ENCODE peak calls at places on chromosomes 1 and 21, in five cellular contexts. One of them, this sample, is unnamed.

GRCh38 chr21:33292724-33293123 is 26.6 kb downstream of the IL10RB start:
- DNase-seq in kidney epithelial cell: no peak
- DNase-seq in cardiac muscle cell: no peak
- DNase-seq in upper lobe of right lung: no peak
- DNase-seq in cardiac fibroblast: no peak
- DNase-seq in this sample: no peak

GRCh38 chr1:60281360-60281932 is 207.9 kb upstream of the C1orf87 start:
- DNase-seq in kidney epithelial cell: peak
- DNase-seq in cardiac muscle cell: peak
- DNase-seq in upper lobe of right lung: no peak
- DNase-seq in cardiac fibroblast: peak
- DNase-seq in this sample: peak

GRCh38 chr1:218679391-218679790 is 334.3 kb downstream of the TGFB2 start:
- DNase-seq in kidney epithelial cell: no peak
- DNase-seq in cardiac muscle cell: no peak
- DNase-seq in upper lobe of right lung: no peak
- DNase-seq in cardiac fibroblast: no peak
- DNase-seq in this sample: no peak

GRCh38 chr1:197776348-197777082 is 1.2 kb upstream of the DENND1B start:
- DNase-seq in kidney epithelial cell: no peak
- DNase-seq in cardiac muscle cell: no peak
- DNase-seq in upper lobe of right lung: no peak
- DNase-seq in cardiac fibroblast: peak
- DNase-seq in this sample: peak

GRCh38 chr1:199291022-199291740 is 652.3 kb downstream of the PTPRC start:
- DNase-seq in kidney epithelial cell: no peak
- DNase-seq in cardiac muscle cell: no peak
- DNase-seq in upper lobe of right lung: no peak
- DNase-seq in cardiac fibroblast: no peak
- DNase-seq in this sample: peak

GRCh38 chr1:73162576-73162975 is 880.2 kb upstream of the NEGR1 start:
- DNase-seq in kidney epithelial cell: no peak
- DNase-seq in cardiac muscle cell: no peak
- DNase-seq in upper lobe of right lung: no peak
- DNase-seq in cardiac fibroblast: no peak
- DNase-seq in this sample: no peak

GRCh38 chr1:234624718-234625117 is 14.7 kb upstream of the IRF2BP2 start:
- DNase-seq in kidney epithelial cell: no peak
- DNase-seq in cardiac muscle cell: no peak
- DNase-seq in upper lobe of right lung: no peak
- DNase-seq in cardiac fibroblast: no peak
- DNase-seq in this sample: peak

GRCh38 chr1:48876221-48876785 is 99.6 kb upstream of the BEND5 start:
- DNase-seq in kidney epithelial cell: no peak
- DNase-seq in cardiac muscle cell: no peak
- DNase-seq in upper lobe of right lung: no peak
- DNase-seq in cardiac fibroblast: peak
- DNase-seq in this sample: peak

GRCh38 chr1:32228771-32229170 is 6.6 kb downstream of the EIF3I start:
- DNase-seq in kidney epithelial cell: no peak
- DNase-seq in cardiac muscle cell: no peak
- DNase-seq in upper lobe of right lung: no peak
- DNase-seq in cardiac fibroblast: no peak
- DNase-seq in this sample: no peak

GRCh38 chr1:3904006-3904842 is 4.2 kb upstream of the C1orf174 start:
- DNase-seq in kidney epithelial cell: no peak
- DNase-seq in cardiac muscle cell: no peak
- DNase-seq in upper lobe of right lung: peak
- DNase-seq in cardiac fibroblast: no peak
- DNase-seq in this sample: no peak

GRCh38 chr1:215376544-215377264 is 190.4 kb upstream of the KCTD3 start:
- DNase-seq in kidney epithelial cell: no peak
- DNase-seq in cardiac muscle cell: no peak
- DNase-seq in upper lobe of right lung: no peak
- DNase-seq in cardiac fibroblast: peak
- DNase-seq in this sample: peak

GRCh38 chr1:7526867-7527732 is 244.0 kb upstream of the VAMP3 start:
- DNase-seq in kidney epithelial cell: no peak
- DNase-seq in cardiac muscle cell: no peak
- DNase-seq in upper lobe of right lung: no peak
- DNase-seq in cardiac fibroblast: peak
- DNase-seq in this sample: no peak

GRCh38 chr1:25971044-25971881 is 26.6 kb downstream of the PAFAH2 start:
- DNase-seq in kidney epithelial cell: no peak
- DNase-seq in cardiac muscle cell: no peak
- DNase-seq in upper lobe of right lung: no peak
- DNase-seq in cardiac fibroblast: no peak
- DNase-seq in this sample: no peak

GRCh38 chr1:108816049-108816882 is 40.6 kb downstream of the AKNAD1 start:
- DNase-seq in kidney epithelial cell: peak
- DNase-seq in cardiac muscle cell: no peak
- DNase-seq in upper lobe of right lung: no peak
- DNase-seq in cardiac fibroblast: peak
- DNase-seq in this sample: peak

GRCh38 chr1:232503497-232503896 is 126.4 kb downstream of the SIPA1L2 start:
- DNase-seq in kidney epithelial cell: no peak
- DNase-seq in cardiac muscle cell: no peak
- DNase-seq in upper lobe of right lung: no peak
- DNase-seq in cardiac fibroblast: no peak
- DNase-seq in this sample: no peak

GRCh38 chr1:155209373-155209721 is 852 bp downstream of the MTX1 start:
- DNase-seq in kidney epithelial cell: no peak
- DNase-seq in cardiac muscle cell: no peak
- DNase-seq in upper lobe of right lung: no peak
- DNase-seq in cardiac fibroblast: no peak
- DNase-seq in this sample: no peak

GRCh38 chr1:78676996-78677395 is 27.4 kb downstream of the IFI44 start:
- DNase-seq in kidney epithelial cell: no peak
- DNase-seq in cardiac muscle cell: no peak
- DNase-seq in upper lobe of right lung: no peak
- DNase-seq in cardiac fibroblast: no peak
- DNase-seq in this sample: no peak

GRCh38 chr1:232045571-232045970 is 419.0 kb downstream of the DISC1 start:
- DNase-seq in kidney epithelial cell: no peak
- DNase-seq in cardiac muscle cell: no peak
- DNase-seq in upper lobe of right lung: no peak
- DNase-seq in cardiac fibroblast: no peak
- DNase-seq in this sample: peak

GRCh38 chr1:7669559-7670208 is 101.4 kb upstream of the VAMP3 start:
- DNase-seq in kidney epithelial cell: no peak
- DNase-seq in cardiac muscle cell: peak
- DNase-seq in upper lobe of right lung: peak
- DNase-seq in cardiac fibroblast: peak
- DNase-seq in this sample: peak

GRCh38 chr1:35505911-35506798 is 51.0 kb downstream of the KIAA0319L start:
- DNase-seq in kidney epithelial cell: peak
- DNase-seq in cardiac muscle cell: no peak
- DNase-seq in upper lobe of right lung: no peak
- DNase-seq in cardiac fibroblast: peak
- DNase-seq in this sample: peak

GRCh38 chr1:82152356-82153281 is 351.9 kb downstream of the ADGRL2 start:
- DNase-seq in kidney epithelial cell: no peak
- DNase-seq in cardiac muscle cell: no peak
- DNase-seq in upper lobe of right lung: no peak
- DNase-seq in cardiac fibroblast: no peak
- DNase-seq in this sample: no peak

GRCh38 chr1:2795926-2796325 is 5.6 kb downstream of the TTC34 start:
- DNase-seq in kidney epithelial cell: no peak
- DNase-seq in cardiac muscle cell: no peak
- DNase-seq in upper lobe of right lung: no peak
- DNase-seq in cardiac fibroblast: no peak
- DNase-seq in this sample: no peak

GRCh38 chr1:193680247-193680923 is 494.0 kb upstream of the B3GALT2 start:
- DNase-seq in kidney epithelial cell: no peak
- DNase-seq in cardiac muscle cell: peak
- DNase-seq in upper lobe of right lung: no peak
- DNase-seq in cardiac fibroblast: no peak
- DNase-seq in this sample: no peak

DNA sequence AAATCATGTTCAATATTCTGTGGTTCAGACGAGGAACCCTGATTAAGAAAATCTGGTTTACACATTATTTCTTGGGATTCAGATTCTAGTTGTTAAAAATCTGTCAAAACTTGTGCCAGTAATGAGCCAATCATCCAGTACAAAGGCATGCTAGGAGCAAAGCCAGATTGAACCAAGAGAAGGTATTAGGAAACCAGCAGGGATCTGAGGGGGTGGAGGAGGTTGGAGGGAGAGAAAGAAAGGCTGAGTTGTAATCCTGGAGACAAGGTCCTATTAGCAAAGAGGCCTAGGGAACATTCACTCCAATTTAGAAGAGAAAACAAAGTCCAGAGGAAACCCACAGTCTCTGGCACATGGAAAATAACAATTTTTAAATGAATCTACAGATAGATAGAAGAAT is 352.9 kb downstream of the LTN1 start:
- DNase-seq in kidney epithelial cell: no peak
- DNase-seq in cardiac muscle cell: no peak
- DNase-seq in upper lobe of right lung: no peak
- DNase-seq in cardiac fibroblast: peak
- DNase-seq in this sample: peak
- H3K4me3 ChIP-seq in kidney epithelial cell: no peak
- H3K4me3 ChIP-seq in cardiac muscle cell: no peak
- H3K4me3 ChIP-seq in upper lobe of right lung: no peak
- H3K4me3 ChIP-seq in cardiac fibroblast: no peak
- H3K4me3 ChIP-seq in this sample: no peak

DNA sequence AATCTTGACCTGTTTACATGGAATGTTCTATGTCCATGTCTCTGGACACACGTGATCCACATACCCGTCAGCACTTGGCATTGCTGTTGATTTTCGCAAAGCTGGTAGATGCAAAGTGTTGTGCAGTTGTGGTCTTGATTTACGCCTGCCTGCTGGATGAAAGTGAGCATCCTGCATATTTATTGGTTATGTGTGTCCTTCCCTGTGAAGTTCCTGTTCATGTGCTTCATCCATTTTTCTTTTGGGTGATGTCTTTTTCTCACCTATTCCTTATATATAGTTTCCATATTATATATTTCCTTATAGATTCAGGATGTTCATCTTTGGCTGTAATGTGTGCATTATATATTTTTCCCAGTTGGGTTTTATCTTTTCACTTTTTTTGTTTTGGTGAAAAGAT is 6.5 kb downstream of the AGPAT3 start:
- DNase-seq in kidney epithelial cell: no peak
- DNase-seq in cardiac muscle cell: no peak
- DNase-seq in upper lobe of right lung: no peak
- DNase-seq in cardiac fibroblast: no peak
- DNase-seq in this sample: no peak
- TF ChIP-seq CTCF in kidney epithelial cell: no peak
- TF ChIP-seq CTCF in cardiac muscle cell: no peak
- TF ChIP-seq CTCF in upper lobe of right lung: no peak
- TF ChIP-seq CTCF in cardiac fibroblast: no peak
- TF ChIP-seq CTCF in this sample: no peak

GRCh38 chr1:1628656-1629429 is 3.1 kb upstream of the MMP23B start:
- DNase-seq in kidney epithelial cell: no peak
- DNase-seq in cardiac muscle cell: no peak
- DNase-seq in upper lobe of right lung: no peak
- DNase-seq in cardiac fibroblast: no peak
- DNase-seq in this sample: no peak

GRCh38 chr1:1629430-1630190 is 2.4 kb upstream of the MMP23B start:
- DNase-seq in kidney epithelial cell: no peak
- DNase-seq in cardiac muscle cell: no peak
- DNase-seq in upper lobe of right lung: peak
- DNase-seq in cardiac fibroblast: no peak
- DNase-seq in this sample: no peak

GRCh38 chr1:1630191-1630964 is 1.6 kb upstream of the MMP23B start:
- DNase-seq in kidney epithelial cell: no peak
- DNase-seq in cardiac muscle cell: peak
- DNase-seq in upper lobe of right lung: peak
- DNase-seq in cardiac fibroblast: peak
- DNase-seq in this sample: peak

GRCh38 chr1:1631793-1632420 is at the start of gene MMP23B:
- DNase-seq in kidney epithelial cell: no peak
- DNase-seq in cardiac muscle cell: peak
- DNase-seq in upper lobe of right lung: peak
- DNase-seq in cardiac fibroblast: no peak
- DNase-seq in this sample: no peak

DNA sequence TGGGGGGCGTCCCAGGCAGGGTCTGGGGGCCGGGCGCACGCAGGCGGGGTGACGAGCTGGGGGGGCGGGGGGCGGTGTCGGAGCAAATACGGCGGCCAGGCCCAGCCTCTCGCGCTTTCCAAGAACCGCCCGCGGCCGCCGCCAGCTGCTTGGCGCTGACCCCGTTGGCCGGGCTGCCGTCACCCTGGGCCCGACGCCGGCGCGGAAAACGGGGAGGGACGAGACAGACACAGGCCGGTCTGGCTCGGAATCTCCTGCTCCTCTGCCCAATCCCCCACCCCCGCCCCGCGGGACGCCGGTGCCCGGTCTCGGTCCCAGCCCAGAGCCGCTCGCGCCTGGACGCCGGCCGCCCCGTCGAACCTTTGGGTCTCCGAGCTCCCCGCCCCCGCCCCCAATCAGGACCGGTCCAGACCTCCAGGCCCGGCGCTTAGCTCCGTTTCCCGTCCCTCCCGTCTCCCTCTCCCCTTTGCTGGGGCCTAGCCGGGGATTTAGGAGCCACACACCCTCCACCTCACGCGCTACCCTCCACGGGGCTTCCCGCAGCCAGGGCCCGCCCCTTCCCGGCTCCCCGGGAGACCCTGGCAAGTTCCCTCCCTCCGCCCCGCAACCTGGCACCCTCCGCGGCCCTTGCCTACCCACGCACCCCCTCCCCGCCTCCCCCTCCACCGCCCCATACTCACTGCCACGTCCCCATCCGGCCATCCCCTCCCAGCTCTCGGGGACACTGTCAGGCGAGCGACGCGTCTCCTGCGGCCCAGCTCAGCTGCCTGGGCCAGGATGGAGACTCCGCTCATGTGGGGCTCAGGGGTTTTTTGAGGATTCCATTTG is 794 bp upstream of the MMP23B start:
- DNase-seq in kidney epithelial cell: no peak
- DNase-seq in cardiac muscle cell: peak
- DNase-seq in upper lobe of right lung: peak
- DNase-seq in cardiac fibroblast: peak
- DNase-seq in this sample: peak
- H3K4me3 ChIP-seq in kidney epithelial cell: no peak
- H3K4me3 ChIP-seq in cardiac muscle cell: no peak
- H3K4me3 ChIP-seq in upper lobe of right lung: peak
- H3K4me3 ChIP-seq in cardiac fibroblast: no peak
- H3K4me3 ChIP-seq in this sample: no peak

DNA sequence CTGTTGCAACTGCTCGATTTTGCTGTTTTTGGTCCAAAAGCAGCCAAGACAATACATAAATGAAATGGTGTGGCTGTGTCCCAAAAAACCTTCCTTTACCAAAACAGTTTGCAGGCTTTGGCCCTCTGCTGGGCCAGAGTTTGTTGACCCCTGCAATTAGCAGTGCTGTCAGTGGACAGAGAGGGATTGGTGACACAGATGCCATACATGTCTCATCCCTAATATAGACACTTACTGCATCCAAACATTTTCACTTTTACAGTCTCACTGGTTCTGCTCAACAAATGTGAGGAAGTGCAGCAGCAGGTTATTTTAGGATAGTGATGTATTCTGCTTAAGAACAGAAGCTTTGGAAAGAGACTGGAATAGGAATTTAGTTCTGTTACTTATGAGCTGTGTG is 462.9 kb upstream of the LRRC7 start:
- DNase-seq in kidney epithelial cell: no peak
- DNase-seq in cardiac muscle cell: no peak
- DNase-seq in upper lobe of right lung: no peak
- DNase-seq in cardiac fibroblast: no peak
- DNase-seq in this sample: no peak
- TF ChIP-seq CTCF in kidney epithelial cell: no peak
- TF ChIP-seq CTCF in cardiac muscle cell: no peak
- TF ChIP-seq CTCF in upper lobe of right lung: no peak
- TF ChIP-seq CTCF in cardiac fibroblast: no peak
- TF ChIP-seq CTCF in this sample: no peak